ENCODE peak calls at places on chromosomes 6 and 20, in ten cellular contexts. D is heart right ventricle; W is CD8-positive, alpha-beta memory T cell; P is adipocyte; X is neural progenitor cell; Q is SJSA1; K is GM23338; N is endodermal cell; G is Panc1; M is HAP-1. V is an unnamed sample. For H3K4me1, the result is how much of the 10 kb centered on the place peaks cover.

GRCh38 chr20:47233333-47234188 is 122.9 kb downstream of the ZMYND8 start:
- DNase-seq in Q (no peak), X (no peak), M (no peak), P (peak), N (no peak), G (no peak), K (no peak), W (no peak), D (no peak), V (no peak)

GRCh38 chr20:48568520-48568919 is 259.3 kb downstream of the PREX1 start:
- DNase-seq in D (no peak), W (no peak), N (no peak), X (no peak), P (no peak), Q (no peak), M (no peak), K (no peak), G (no peak), V (no peak)

GRCh38 chr20:47336013-47336754 is 20.3 kb downstream of the ZMYND8 start:
- DNase-seq in P (peak), G (no peak), K (no peak), W (no peak), M (no peak), Q (no peak), D (peak), X (no peak), N (no peak), V (no peak)

GRCh38 chr6:21886601-21887091 is 293.1 kb downstream of the SOX4 start:
- DNase-seq in P (peak), D (no peak), M (no peak), Q (peak), N (no peak), W (no peak), X (no peak), K (no peak), G (no peak), V (no peak)

GRCh38 chr6:161963634-161964244 is 689.9 kb upstream of the AGPAT4 start:
- DNase-seq in W (no peak), N (no peak), X (peak), M (peak), K (peak), P (no peak), Q (no peak), G (no peak), D (no peak), V (no peak)

GRCh38 chr6:44105993-44106740 is 21.1 kb downstream of the MRPL14 start:
- DNase-seq in W (no peak), D (no peak), G (no peak), P (no peak), X (no peak), Q (no peak), N (no peak), K (no peak), M (no peak), V (no peak)

GRCh38 chr20:48502758-48503157 is 325.0 kb downstream of the PREX1 start:
- DNase-seq in P (no peak), Q (no peak), K (no peak), M (no peak), W (no peak), X (no peak), G (no peak), N (no peak), D (no peak), V (no peak)

GRCh38 chr6:168666170-168666569 is 225.2 kb downstream of the SMOC2 start:
- DNase-seq in K (no peak), D (no peak), G (no peak), P (no peak), X (no peak), N (no peak), M (peak), Q (no peak), W (no peak), V (no peak)

GRCh38 chr6:150863213-150863928 is 2.1 kb upstream of the MTHFD1L start:
- DNase-seq in W (no peak), Q (no peak), K (no peak), N (no peak), D (no peak), M (no peak), G (no peak), X (no peak), P (no peak), V (no peak)

GRCh38 chr6:134295953-134296553 is 21.9 kb downstream of the SGK1 start:
- DNase-seq in D (peak), K (peak), X (no peak), N (no peak), M (no peak), G (peak), W (no peak), Q (peak), P (peak), V (no peak)

DNA sequence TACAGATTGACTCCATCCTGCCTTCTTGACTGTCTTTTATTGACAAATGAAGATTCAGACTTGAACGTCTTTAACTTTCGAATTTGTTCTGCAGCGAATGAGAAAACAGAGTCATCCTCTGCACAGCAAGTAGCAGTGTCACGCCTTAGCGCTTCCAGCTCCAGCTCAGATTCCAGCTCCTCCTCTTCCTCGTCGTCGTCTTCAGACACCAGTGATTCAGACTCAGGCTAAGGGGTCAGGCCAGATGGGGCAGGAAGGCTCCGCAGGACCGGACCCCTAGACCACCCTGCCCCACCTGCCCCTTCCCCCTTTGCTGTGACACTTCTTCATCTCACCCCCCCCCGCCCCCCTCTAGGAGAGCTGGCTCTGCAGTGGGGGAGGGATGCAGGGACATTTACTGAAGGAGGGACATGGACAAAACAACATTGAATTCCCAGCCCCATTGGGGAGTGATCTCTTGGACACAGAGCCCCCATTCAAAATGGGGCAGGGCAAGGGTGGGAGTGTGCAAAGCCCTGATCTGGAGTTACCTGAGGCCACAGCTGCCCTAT is 12.2 kb downstream of the BRD2 start:
- DNase-seq in D (no peak), M (no peak), Q (no peak), X (no peak), W (no peak), K (no peak), G (no peak), N (peak), P (no peak), V (no peak)
- H3K4me1 ChIP-seq in D (half or more), M (under half), Q (under half), X (under half), W (under half), K (under half), G (half or more), N (under half), P (half or more), V (under half)

GRCh38 chr20:56637576-56637975 is 8.5 kb downstream of the TFAP2C start:
- DNase-seq in X (no peak), W (no peak), D (no peak), K (no peak), P (no peak), M (peak), G (no peak), Q (no peak), N (no peak), V (no peak)
- H3K4me1 ChIP-seq in X (under half), W (under half), D (under half), K (half or more), P (under half), M (under half), G (under half), Q (under half), N (under half), V (under half)

GRCh38 chr6:27128796-27129094 is 118.8 kb upstream of the PRSS16 start:
- DNase-seq in N (no peak), K (no peak), P (no peak), W (no peak), D (no peak), Q (no peak), G (no peak), X (no peak), M (no peak), V (no peak)

GRCh38 chr6:27127874-27128795 is 119.4 kb upstream of the PRSS16 start:
- DNase-seq in D (no peak), X (no peak), M (no peak), N (no peak), P (no peak), G (no peak), K (no peak), W (no peak), Q (no peak), V (no peak)

GRCh38 chr6:27129917-27130316 is 117.6 kb upstream of the PRSS16 start:
- DNase-seq in Q (peak), G (no peak), N (no peak), M (peak), X (no peak), W (no peak), D (no peak), K (no peak), P (no peak), V (no peak)

GRCh38 chr6:27130668-27131428 is 116.7 kb upstream of the PRSS16 start:
- DNase-seq in W (no peak), Q (no peak), G (no peak), P (no peak), X (no peak), N (no peak), M (no peak), D (no peak), K (no peak), V (peak)

DNA sequence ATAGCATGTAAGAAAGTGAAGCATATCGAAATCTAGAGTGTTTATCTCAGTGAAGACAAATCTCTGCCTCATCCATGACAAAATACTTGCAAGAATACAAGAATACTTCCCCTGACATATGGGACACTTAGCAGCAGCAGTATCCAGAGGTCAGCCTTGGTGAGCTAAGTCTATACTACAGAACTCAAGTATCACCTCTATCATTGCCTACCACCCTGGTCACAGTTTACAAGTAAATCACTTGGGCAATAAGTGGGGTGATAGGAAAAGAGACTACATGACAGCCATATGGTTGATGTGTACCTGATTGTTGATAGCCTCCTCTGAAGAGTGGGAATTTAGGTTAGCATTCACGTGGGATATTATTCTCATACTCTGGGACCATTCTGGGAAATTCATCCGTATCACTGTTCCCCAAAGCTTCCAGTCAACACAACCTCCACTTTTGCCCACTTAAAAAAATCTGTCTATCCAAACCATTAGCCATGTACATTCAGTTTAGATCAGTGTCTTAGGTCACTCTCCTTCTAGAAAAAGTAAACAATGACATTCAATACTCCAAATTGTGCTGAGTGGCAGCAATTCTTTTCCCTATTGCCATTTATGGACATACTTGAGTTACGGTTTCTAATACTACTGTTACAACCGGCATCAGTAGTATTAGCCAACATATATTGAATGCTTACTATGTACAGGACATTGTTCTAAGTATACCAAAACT is 118.2 kb upstream of the PRSS16 start:
- DNase-seq in X (no peak), D (no peak), N (no peak), P (no peak), K (no peak), W (no peak), G (no peak), Q (peak), M (no peak), V (no peak)
- H3K4me1 ChIP-seq in X (under half), D (under half), N (under half), P (under half), K (under half), W (under half), G (under half), Q (under half), M (under half), V (under half)

DNA sequence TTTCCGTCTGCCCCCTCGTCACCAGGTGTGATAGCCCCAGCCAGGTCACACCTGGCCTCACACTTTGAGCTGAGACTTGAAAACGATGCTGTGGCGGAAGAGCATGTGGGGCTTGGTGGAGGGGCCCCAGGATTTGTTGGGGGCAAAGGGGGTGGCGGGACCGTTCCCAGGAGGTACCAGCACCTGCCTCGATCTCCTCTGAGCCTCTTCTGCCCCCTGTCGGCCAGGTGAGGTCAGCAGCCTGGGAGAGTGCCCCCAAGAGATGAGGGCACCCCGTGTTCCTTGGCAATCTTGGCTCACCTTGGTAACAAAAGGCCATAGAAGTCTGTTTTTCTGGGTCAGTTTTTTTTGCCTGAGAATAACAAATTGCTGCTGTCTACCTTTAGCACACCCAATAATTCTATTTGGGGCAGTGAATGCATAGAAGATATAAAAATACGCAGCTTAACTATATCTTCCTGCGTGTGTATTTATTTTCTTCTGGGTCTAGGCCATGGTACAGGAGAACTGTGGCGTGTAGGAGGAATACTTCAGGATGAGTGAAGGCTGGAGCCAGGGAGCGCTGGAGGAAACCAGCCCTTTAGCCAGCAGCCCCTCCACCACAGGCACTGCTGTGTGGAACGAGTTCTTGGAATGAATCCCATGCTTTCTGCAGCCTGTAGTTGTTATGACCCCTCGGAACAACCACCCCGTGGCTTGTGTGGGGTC is 25.2 kb downstream of the SPATA2 start:
- DNase-seq in W (no peak), G (no peak), D (no peak), M (no peak), K (peak), X (no peak), Q (no peak), N (peak), P (no peak), V (no peak)
- H3K4me1 ChIP-seq in W (under half), G (under half), D (half or more), M (under half), K (under half), X (under half), Q (under half), N (under half), P (under half), V (under half)

DNA sequence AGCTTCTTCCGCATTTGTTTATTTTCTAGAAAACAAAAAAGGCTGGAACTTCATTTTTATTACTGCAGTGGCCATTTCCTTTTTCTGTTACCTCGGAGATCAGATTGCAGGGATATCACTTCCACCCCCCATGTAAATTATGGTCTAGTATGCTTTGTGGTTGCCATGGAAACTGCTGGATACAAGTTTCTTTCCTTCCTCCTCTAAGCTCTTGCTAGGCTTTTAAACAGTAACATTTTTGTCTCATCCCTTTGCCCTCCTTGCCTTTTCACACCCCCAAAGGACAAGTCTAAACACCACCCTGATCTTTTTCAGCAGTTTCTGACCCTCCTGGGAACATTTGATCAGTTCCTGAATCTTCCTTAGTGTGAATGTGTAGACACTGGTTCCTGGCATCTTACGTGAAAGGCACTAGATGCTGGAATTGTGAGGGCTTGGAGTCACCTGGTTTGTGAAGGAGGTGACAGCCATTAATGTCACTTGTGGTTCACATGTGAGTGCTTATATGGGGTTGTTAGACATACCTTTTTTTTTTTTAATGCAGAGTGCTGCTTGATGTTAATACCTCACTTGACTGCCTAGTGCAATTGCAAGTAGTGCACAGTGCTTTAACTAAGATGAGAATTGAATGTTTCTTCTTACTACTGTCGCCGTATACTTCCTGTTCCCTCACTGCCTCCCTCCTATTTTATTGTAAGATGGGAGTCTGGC is 181.6 kb downstream of the JARID2 start:
- DNase-seq in D (peak), X (no peak), G (no peak), K (peak), M (no peak), W (no peak), P (no peak), Q (no peak), N (peak), V (no peak)
- H3K4me1 ChIP-seq in D (half or more), X (half or more), G (under half), K (half or more), M (under half), W (under half), P (under half), Q (under half), N (under half), V (under half)

DNA sequence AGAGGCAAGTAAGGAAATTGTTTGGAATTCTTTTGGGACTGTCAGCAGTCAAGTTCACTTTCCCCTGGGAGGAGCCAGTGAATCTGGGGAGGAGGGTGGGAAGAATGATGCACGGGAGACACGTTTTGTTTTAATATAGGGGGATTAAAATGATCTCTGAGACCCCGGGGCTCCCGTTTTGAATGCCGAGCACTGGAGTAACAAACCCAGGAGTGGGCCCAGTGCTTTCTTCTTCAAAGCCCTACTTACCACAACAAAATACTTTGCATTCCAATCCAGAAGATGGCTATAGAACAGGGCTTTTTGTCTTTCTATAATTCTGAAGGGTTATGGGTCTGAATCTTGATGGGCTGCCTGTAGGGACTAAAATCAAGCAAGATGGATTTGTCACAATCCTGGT is 44.8 kb downstream of the SOBP start:
- DNase-seq in M (peak), G (no peak), K (peak), P (peak), N (peak), D (no peak), W (no peak), X (peak), Q (peak), V (no peak)
- H3K4me1 ChIP-seq in M (half or more), G (under half), K (half or more), P (under half), N (under half), D (under half), W (under half), X (half or more), Q (under half), V (under half)